ENCODE peak calls at places on chromosomes 7 and 10, in seven cellular contexts. One of them, this sample, is unnamed.

GRCh38 chr7:113891828-113892227 is 27.0 kb downstream of the PPP1R3A start:
- DNase-seq in ascending aorta: no peak
- DNase-seq in OCI-LY7: no peak
- DNase-seq in transverse colon: no peak
- DNase-seq in uterus: no peak
- DNase-seq in mammary epithelial cell: peak; percentile 41
- DNase-seq in left ventricle myocardium inferior: no peak
- DNase-seq in this sample: no peak

GRCh38 chr7:18053177-18053928 is 25.7 kb upstream of the PRPS1L1 start:
- DNase-seq in ascending aorta: no peak
- DNase-seq in OCI-LY7: no peak
- DNase-seq in transverse colon: no peak
- DNase-seq in uterus: no peak
- DNase-seq in mammary epithelial cell: peak; percentile 29
- DNase-seq in left ventricle myocardium inferior: no peak
- DNase-seq in this sample: no peak

GRCh38 chr7:138468244-138469123 is 8.4 kb downstream of the TRIM24 start:
- DNase-seq in ascending aorta: no peak
- DNase-seq in OCI-LY7: no peak
- DNase-seq in transverse colon: no peak
- DNase-seq in uterus: no peak
- DNase-seq in mammary epithelial cell: no peak
- DNase-seq in left ventricle myocardium inferior: peak; percentile 22
- DNase-seq in this sample: no peak

GRCh38 chr10:75399461-75400162 is 2.0 kb downstream of the ZNF503 start:
- DNase-seq in ascending aorta: no peak
- DNase-seq in OCI-LY7: no peak
- DNase-seq in transverse colon: peak; percentile 87
- DNase-seq in uterus: peak; percentile 85
- DNase-seq in mammary epithelial cell: peak; percentile 71
- DNase-seq in left ventricle myocardium inferior: peak; percentile 88
- DNase-seq in this sample: no peak

GRCh38 chr10:132674311-132674710 is 111.6 kb downstream of the NKX6-2 start:
- DNase-seq in ascending aorta: no peak
- DNase-seq in OCI-LY7: no peak
- DNase-seq in transverse colon: no peak
- DNase-seq in uterus: no peak
- DNase-seq in mammary epithelial cell: no peak
- DNase-seq in left ventricle myocardium inferior: no peak
- DNase-seq in this sample: no peak

GRCh38 chr10:86349474-86349873 is 17.1 kb downstream of the GRID1 start:
- DNase-seq in ascending aorta: no peak
- DNase-seq in OCI-LY7: peak; percentile 78
- DNase-seq in transverse colon: no peak
- DNase-seq in uterus: no peak
- DNase-seq in mammary epithelial cell: no peak
- DNase-seq in left ventricle myocardium inferior: no peak
- DNase-seq in this sample: no peak

GRCh38 chr7:5216931-5217330 is 26.9 kb downstream of the WIPI2 start:
- DNase-seq in ascending aorta: no peak
- DNase-seq in OCI-LY7: no peak
- DNase-seq in transverse colon: no peak
- DNase-seq in uterus: no peak
- DNase-seq in mammary epithelial cell: no peak
- DNase-seq in left ventricle myocardium inferior: no peak
- DNase-seq in this sample: no peak

GRCh38 chr7:157684157-157684595 is 347.4 kb downstream of the DNAJB6 start:
- DNase-seq in ascending aorta: no peak
- DNase-seq in OCI-LY7: no peak
- DNase-seq in transverse colon: no peak
- DNase-seq in uterus: no peak
- DNase-seq in mammary epithelial cell: no peak
- DNase-seq in left ventricle myocardium inferior: no peak
- DNase-seq in this sample: no peak

GRCh38 chr7:95412075-95412474 is 15.9 kb upstream of the PON3 start:
- DNase-seq in ascending aorta: no peak
- DNase-seq in OCI-LY7: no peak
- DNase-seq in transverse colon: no peak
- DNase-seq in uterus: no peak
- DNase-seq in mammary epithelial cell: no peak
- DNase-seq in left ventricle myocardium inferior: no peak
- DNase-seq in this sample: no peak

GRCh38 chr10:73816917-73817729 is 5.7 kb upstream of the NDST2 start:
- DNase-seq in ascending aorta: no peak
- DNase-seq in OCI-LY7: no peak
- DNase-seq in transverse colon: no peak
- DNase-seq in uterus: no peak
- DNase-seq in mammary epithelial cell: no peak
- DNase-seq in left ventricle myocardium inferior: no peak
- DNase-seq in this sample: no peak

GRCh38 chr7:159118623-159119022 is 26.0 kb downstream of the VIPR2 start:
- DNase-seq in ascending aorta: no peak
- DNase-seq in OCI-LY7: no peak
- DNase-seq in transverse colon: no peak
- DNase-seq in uterus: no peak
- DNase-seq in mammary epithelial cell: no peak
- DNase-seq in left ventricle myocardium inferior: no peak
- DNase-seq in this sample: no peak

GRCh38 chr10:119177708-119178370 is 773 bp downstream of the PRDX3 start:
- DNase-seq in ascending aorta: no peak
- DNase-seq in OCI-LY7: no peak
- DNase-seq in transverse colon: no peak
- DNase-seq in uterus: no peak
- DNase-seq in mammary epithelial cell: no peak
- DNase-seq in left ventricle myocardium inferior: no peak
- DNase-seq in this sample: no peak

GRCh38 chr7:92767427-92767826 is 68.9 kb downstream of the CDK6 start:
- DNase-seq in ascending aorta: no peak
- DNase-seq in OCI-LY7: no peak
- DNase-seq in transverse colon: no peak
- DNase-seq in uterus: no peak
- DNase-seq in mammary epithelial cell: peak; percentile 35
- DNase-seq in left ventricle myocardium inferior: no peak
- DNase-seq in this sample: no peak

GRCh38 chr7:76294344-76295024 is 8.0 kb upstream of the HSPB1 start:
- DNase-seq in ascending aorta: peak; percentile 91
- DNase-seq in OCI-LY7: peak; percentile 55
- DNase-seq in transverse colon: peak; percentile 96
- DNase-seq in uterus: peak; percentile 99
- DNase-seq in mammary epithelial cell: peak; percentile 95
- DNase-seq in left ventricle myocardium inferior: peak; percentile 98
- DNase-seq in this sample: no peak

GRCh38 chr7:74569501-74570075 is 87.9 kb upstream of the GTF2I start:
- DNase-seq in ascending aorta: no peak
- DNase-seq in OCI-LY7: no peak
- DNase-seq in transverse colon: no peak
- DNase-seq in uterus: no peak
- DNase-seq in mammary epithelial cell: no peak
- DNase-seq in left ventricle myocardium inferior: no peak
- DNase-seq in this sample: no peak

GRCh38 chr10:58704226-58705200 is 191.8 kb downstream of the BICC1 start:
- DNase-seq in ascending aorta: no peak
- DNase-seq in OCI-LY7: no peak
- DNase-seq in transverse colon: no peak
- DNase-seq in uterus: no peak
- DNase-seq in mammary epithelial cell: peak; percentile 16
- DNase-seq in left ventricle myocardium inferior: no peak
- DNase-seq in this sample: no peak

GRCh38 chr10:114703377-114704125 is 45.5 kb upstream of the ABLIM1 start:
- DNase-seq in ascending aorta: no peak
- DNase-seq in OCI-LY7: peak; percentile 48
- DNase-seq in transverse colon: no peak
- DNase-seq in uterus: no peak
- DNase-seq in mammary epithelial cell: no peak
- DNase-seq in left ventricle myocardium inferior: no peak
- DNase-seq in this sample: no peak

GRCh38 chr10:34908472-34908871 is 93.4 kb upstream of the PARD3 start:
- DNase-seq in ascending aorta: no peak
- DNase-seq in OCI-LY7: no peak
- DNase-seq in transverse colon: no peak
- DNase-seq in uterus: peak; percentile 30
- DNase-seq in mammary epithelial cell: peak; percentile 43
- DNase-seq in left ventricle myocardium inferior: no peak
- DNase-seq in this sample: no peak

GRCh38 chr7:92699560-92699959 is 109.4 kb upstream of the FAM133B start:
- DNase-seq in ascending aorta: no peak
- DNase-seq in OCI-LY7: no peak
- DNase-seq in transverse colon: no peak
- DNase-seq in uterus: no peak
- DNase-seq in mammary epithelial cell: peak; percentile 33
- DNase-seq in left ventricle myocardium inferior: no peak
- DNase-seq in this sample: no peak

GRCh38 chr10:106387063-106387462 is 777.4 kb downstream of the SORCS1 start:
- DNase-seq in ascending aorta: no peak
- DNase-seq in OCI-LY7: no peak
- DNase-seq in transverse colon: no peak
- DNase-seq in uterus: no peak
- DNase-seq in mammary epithelial cell: peak; percentile 69
- DNase-seq in left ventricle myocardium inferior: no peak
- DNase-seq in this sample: no peak

GRCh38 chr10:78944658-78945333 is 124.0 kb upstream of the ZMIZ1 start:
- DNase-seq in ascending aorta: no peak
- DNase-seq in OCI-LY7: no peak
- DNase-seq in transverse colon: peak; percentile 56
- DNase-seq in uterus: peak; percentile 84
- DNase-seq in mammary epithelial cell: peak; percentile 68
- DNase-seq in left ventricle myocardium inferior: peak; percentile 40
- DNase-seq in this sample: no peak

GRCh38 chr10:43173120-43173519 is 34.9 kb downstream of the CSGALNACT2 start:
- DNase-seq in ascending aorta: no peak
- DNase-seq in OCI-LY7: no peak
- DNase-seq in transverse colon: no peak
- DNase-seq in uterus: no peak
- DNase-seq in mammary epithelial cell: no peak
- DNase-seq in left ventricle myocardium inferior: no peak
- DNase-seq in this sample: no peak

GRCh38 chr10:43166207-43166878 is 28.1 kb downstream of the CSGALNACT2 start:
- DNase-seq in ascending aorta: no peak
- DNase-seq in OCI-LY7: no peak
- DNase-seq in transverse colon: no peak
- DNase-seq in uterus: no peak
- DNase-seq in mammary epithelial cell: peak; percentile 52
- DNase-seq in left ventricle myocardium inferior: no peak
- DNase-seq in this sample: no peak

GRCh38 chr10:43172645-43173044 is 34.4 kb downstream of the CSGALNACT2 start:
- DNase-seq in ascending aorta: no peak
- DNase-seq in OCI-LY7: no peak
- DNase-seq in transverse colon: no peak
- DNase-seq in uterus: no peak
- DNase-seq in mammary epithelial cell: no peak
- DNase-seq in left ventricle myocardium inferior: no peak
- DNase-seq in this sample: no peak

GRCh38 chr10:43166879-43167490 is 28.7 kb downstream of the CSGALNACT2 start:
- DNase-seq in ascending aorta: no peak
- DNase-seq in OCI-LY7: peak; percentile 27
- DNase-seq in transverse colon: no peak
- DNase-seq in uterus: no peak
- DNase-seq in mammary epithelial cell: peak; percentile 14
- DNase-seq in left ventricle myocardium inferior: no peak
- DNase-seq in this sample: no peak

DNA sequence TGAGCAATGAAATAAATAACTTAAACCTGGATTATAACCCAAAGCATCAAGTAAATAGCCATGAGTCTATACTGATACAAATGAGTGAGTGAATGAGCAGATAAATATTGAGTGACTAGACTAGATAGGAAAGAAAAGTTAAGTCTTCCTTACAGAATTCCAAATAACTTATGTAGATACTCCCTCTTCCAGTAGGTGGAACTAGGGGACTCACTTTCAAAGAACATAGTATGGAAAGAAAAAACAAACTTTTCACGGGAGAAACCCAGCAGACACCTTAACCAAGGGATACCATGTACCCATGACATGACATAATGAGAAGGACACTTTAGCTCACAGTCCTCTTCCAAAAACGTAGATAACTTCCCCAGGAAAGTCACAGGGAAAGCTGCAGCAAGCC is 32.2 kb downstream of the CSGALNACT2 start:
- DNase-seq in ascending aorta: no peak
- DNase-seq in OCI-LY7: no peak
- DNase-seq in transverse colon: no peak
- DNase-seq in uterus: no peak
- DNase-seq in mammary epithelial cell: no peak
- DNase-seq in left ventricle myocardium inferior: no peak
- DNase-seq in this sample: no peak
- H3K36me3 ChIP-seq in ascending aorta: peaks cover 12% of the 10 kb centered on the region
- H3K36me3 ChIP-seq in OCI-LY7: peaks cover 76% of the 10 kb centered on the region
- H3K36me3 ChIP-seq in transverse colon: no peaks in the 10 kb centered on the region
- H3K36me3 ChIP-seq in uterus: no peaks in the 10 kb centered on the region
- H3K36me3 ChIP-seq in mammary epithelial cell: peaks cover 3% of the 10 kb centered on the region
- H3K36me3 ChIP-seq in left ventricle myocardium inferior: peaks cover 38% of the 10 kb centered on the region
- H3K36me3 ChIP-seq in this sample: no peaks in the 10 kb centered on the region

GRCh38 chr10:11854301-11854700 is 31.1 kb downstream of the PROSER2 start:
- DNase-seq in ascending aorta: no peak
- DNase-seq in OCI-LY7: no peak
- DNase-seq in transverse colon: no peak
- DNase-seq in uterus: no peak
- DNase-seq in mammary epithelial cell: no peak
- DNase-seq in left ventricle myocardium inferior: no peak
- DNase-seq in this sample: no peak
- H3K36me3 ChIP-seq in ascending aorta: peaks cover 2% of the 10 kb centered on the region
- H3K36me3 ChIP-seq in OCI-LY7: no peaks in the 10 kb centered on the region
- H3K36me3 ChIP-seq in transverse colon: no peaks in the 10 kb centered on the region
- H3K36me3 ChIP-seq in uterus: no peaks in the 10 kb centered on the region
- H3K36me3 ChIP-seq in mammary epithelial cell: peaks cover 41% of the 10 kb centered on the region
- H3K36me3 ChIP-seq in left ventricle myocardium inferior: no peaks in the 10 kb centered on the region
- H3K36me3 ChIP-seq in this sample: no peaks in the 10 kb centered on the region

GRCh38 chr10:103336370-103336769 is 14.6 kb downstream of the PCGF6 start:
- DNase-seq in ascending aorta: no peak
- DNase-seq in OCI-LY7: no peak
- DNase-seq in transverse colon: no peak
- DNase-seq in uterus: no peak
- DNase-seq in mammary epithelial cell: no peak
- DNase-seq in left ventricle myocardium inferior: no peak
- DNase-seq in this sample: no peak
- H3K36me3 ChIP-seq in ascending aorta: peaks cover 13% of the 10 kb centered on the region
- H3K36me3 ChIP-seq in OCI-LY7: peaks cover 71% of the 10 kb centered on the region
- H3K36me3 ChIP-seq in transverse colon: peaks cover 3% of the 10 kb centered on the region
- H3K36me3 ChIP-seq in uterus: no peaks in the 10 kb centered on the region
- H3K36me3 ChIP-seq in mammary epithelial cell: peaks cover 14% of the 10 kb centered on the region
- H3K36me3 ChIP-seq in left ventricle myocardium inferior: peaks cover 39% of the 10 kb centered on the region
- H3K36me3 ChIP-seq in this sample: peaks cover 9% of the 10 kb centered on the region

GRCh38 chr7:130896898-130897514 is 163.0 kb upstream of the KLF14 start:
- DNase-seq in ascending aorta: no peak
- DNase-seq in OCI-LY7: peak; percentile 72
- DNase-seq in transverse colon: peak; percentile 80
- DNase-seq in uterus: peak; percentile 83
- DNase-seq in mammary epithelial cell: no peak
- DNase-seq in left ventricle myocardium inferior: peak; percentile 67
- DNase-seq in this sample: peak; percentile 74

GRCh38 chr7:130900471-130901076 is 166.6 kb upstream of the KLF14 start:
- DNase-seq in ascending aorta: no peak
- DNase-seq in OCI-LY7: no peak
- DNase-seq in transverse colon: no peak
- DNase-seq in uterus: no peak
- DNase-seq in mammary epithelial cell: no peak
- DNase-seq in left ventricle myocardium inferior: no peak
- DNase-seq in this sample: no peak

GRCh38 chr7:130897515-130898419 is 163.8 kb upstream of the KLF14 start:
- DNase-seq in ascending aorta: no peak
- DNase-seq in OCI-LY7: peak; percentile 18
- DNase-seq in transverse colon: no peak
- DNase-seq in uterus: no peak
- DNase-seq in mammary epithelial cell: no peak
- DNase-seq in left ventricle myocardium inferior: no peak
- DNase-seq in this sample: no peak

GRCh38 chr7:130899638-130900401 is 165.8 kb upstream of the KLF14 start:
- DNase-seq in ascending aorta: no peak
- DNase-seq in OCI-LY7: peak; percentile 13
- DNase-seq in transverse colon: peak; percentile 83
- DNase-seq in uterus: no peak
- DNase-seq in mammary epithelial cell: no peak
- DNase-seq in left ventricle myocardium inferior: no peak
- DNase-seq in this sample: no peak

GRCh38 chr7:130899071-130899451 is 165.1 kb upstream of the KLF14 start:
- DNase-seq in ascending aorta: no peak
- DNase-seq in OCI-LY7: no peak
- DNase-seq in transverse colon: no peak
- DNase-seq in uterus: no peak
- DNase-seq in mammary epithelial cell: no peak
- DNase-seq in left ventricle myocardium inferior: no peak
- DNase-seq in this sample: no peak
- H3K36me3 ChIP-seq in ascending aorta: peaks cover 15% of the 10 kb centered on the region
- H3K36me3 ChIP-seq in OCI-LY7: peaks cover 17% of the 10 kb centered on the region
- H3K36me3 ChIP-seq in transverse colon: peaks cover 3% of the 10 kb centered on the region
- H3K36me3 ChIP-seq in uterus: no peaks in the 10 kb centered on the region
- H3K36me3 ChIP-seq in mammary epithelial cell: peaks cover 49% of the 10 kb centered on the region
- H3K36me3 ChIP-seq in left ventricle myocardium inferior: peaks cover 32% of the 10 kb centered on the region
- H3K36me3 ChIP-seq in this sample: no peaks in the 10 kb centered on the region

This sample was measured in iPS DF 6.9.